ENCODE peak calls at places on chromosomes 3 and 15, in eight cellular contexts. O, Y, H, M, R, C, U and T are unnamed samples.

GRCh38 chr3:54776601-54777000 is 151.3 kb downstream of the LRTM1 start:
- DNase-seq in U (no peak), M (no peak), H (no peak), O (no peak), C (no peak), Y (no peak), R (no peak), T (no peak)

GRCh38 chr3:168081856-168082255 is 13.9 kb downstream of the GOLIM4 start:
- DNase-seq in O (no peak), C (no peak), U (no peak), Y (no peak), M (no peak), H (no peak), R (no peak), T (no peak)

GRCh38 chr15:67018451-67018850 is 47.0 kb upstream of the SMAD3 start:
- DNase-seq in R (no peak), U (no peak), Y (no peak), C (no peak), H (no peak), M (no peak), O (no peak), T (peak; percentile 9)

GRCh38 chr15:83914906-83915305 is 261.0 kb downstream of the ADAMTSL3 start:
- DNase-seq in O (no peak), Y (no peak), R (no peak), M (no peak), C (no peak), H (no peak), U (no peak), T (no peak)

GRCh38 chr3:184040010-184040409 is 8.5 kb downstream of the HTR3D start:
- DNase-seq in R (no peak), U (no peak), H (no peak), M (peak; percentile 45), Y (peak; percentile 25), O (no peak), C (no peak), T (no peak)

GRCh38 chr3:10272977-10273376 is 19.8 kb downstream of the GHRL start:
- DNase-seq in Y (no peak), H (no peak), C (no peak), U (no peak), O (no peak), M (no peak), R (no peak), T (no peak)

GRCh38 chr3:155995525-155996370 is 124.6 kb upstream of the KCNAB1 start:
- DNase-seq in M (peak; percentile 60), Y (peak; percentile 58), O (peak; percentile 5), R (no peak), U (no peak), H (no peak), C (no peak), T (no peak)

GRCh38 chr15:67887776-67888175 is 47.9 kb upstream of the RNU6-1 start:
- DNase-seq in O (no peak), M (no peak), C (no peak), U (no peak), H (no peak), Y (no peak), R (no peak), T (no peak)

GRCh38 chr3:49839193-49839809 is 17.1 kb downstream of the TRAIP start:
- DNase-seq in M (peak; percentile 72), U (peak; percentile 70), O (peak; percentile 47), R (peak; percentile 87), Y (peak; percentile 91), C (peak; percentile 18), H (peak; percentile 84), T (peak; percentile 82)

GRCh38 chr3:121152573-121152972 is 244.6 kb downstream of the STXBP5L start:
- DNase-seq in C (no peak), U (no peak), O (peak; percentile 2), H (no peak), Y (peak; percentile 23), R (no peak), M (peak; percentile 47), T (no peak)

GRCh38 chr15:73582961-73583360 is 50.2 kb downstream of the NPTN start:
- DNase-seq in C (no peak), Y (no peak), H (no peak), O (no peak), R (no peak), U (no peak), M (no peak), T (no peak)

GRCh38 chr15:42508263-42508690 is 12.8 kb downstream of the SNAP23 start:
- DNase-seq in C (no peak), H (no peak), O (no peak), M (no peak), Y (peak; percentile 33), U (peak; percentile 26), R (no peak), T (peak; percentile 66)

GRCh38 chr3:69485489-69485888 is 99.6 kb upstream of the FRMD4B start:
- DNase-seq in Y (no peak), R (no peak), U (no peak), H (no peak), O (no peak), M (no peak), C (no peak), T (no peak)

DNA sequence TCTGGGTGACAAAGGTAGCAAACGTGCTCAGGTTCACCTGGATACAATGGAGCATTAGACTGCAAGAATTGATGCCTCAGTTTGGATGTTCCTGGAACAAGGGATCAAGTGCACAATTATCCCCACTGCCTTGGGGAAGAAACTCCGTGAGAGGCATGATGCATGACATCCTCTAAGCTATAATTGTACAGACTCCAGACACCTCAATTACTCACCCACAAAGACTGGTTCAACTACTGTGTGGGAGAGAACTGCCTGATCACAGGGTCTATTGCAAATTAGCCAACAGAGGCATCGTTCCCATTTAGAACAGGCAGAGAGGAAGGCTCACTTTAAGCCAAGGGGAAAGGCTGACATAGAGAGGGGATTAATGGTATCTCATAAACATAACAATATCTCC is 43.5 kb downstream of the ARRDC4 start:
- DNase-seq in M (no peak), H (no peak), C (no peak), U (no peak), O (no peak), Y (no peak), R (no peak), T (no peak)
- H3K27ac ChIP-seq in M (no peak overlapping the region), H (no peak overlapping the region), C (no peak overlapping the region), U (no peak overlapping the region), O (no peak overlapping the region), Y (peak overlapping the region; percentile 8), R (no peak overlapping the region), T (no peak overlapping the region)

GRCh38 chr3:37183375-37183831 is 9.0 kb upstream of the LRRFIP2 start:
- DNase-seq in C (no peak), Y (no peak), R (no peak), U (no peak), H (no peak), M (peak; percentile 57), O (peak; percentile 86), T (peak; percentile 16)

GRCh38 chr3:37183976-37184375 is 9.6 kb upstream of the LRRFIP2 start:
- DNase-seq in M (no peak), R (no peak), H (no peak), O (no peak), Y (no peak), U (no peak), C (no peak), T (no peak)

GRCh38 chr3:37179144-37179967 is 5.0 kb upstream of the LRRFIP2 start:
- DNase-seq in H (no peak), U (no peak), Y (no peak), R (no peak), C (no peak), O (no peak), M (no peak), T (no peak)

GRCh38 chr3:37181766-37182165 is 7.4 kb upstream of the LRRFIP2 start:
- DNase-seq in O (no peak), C (no peak), M (no peak), Y (no peak), R (no peak), U (no peak), H (no peak), T (no peak)

DNA sequence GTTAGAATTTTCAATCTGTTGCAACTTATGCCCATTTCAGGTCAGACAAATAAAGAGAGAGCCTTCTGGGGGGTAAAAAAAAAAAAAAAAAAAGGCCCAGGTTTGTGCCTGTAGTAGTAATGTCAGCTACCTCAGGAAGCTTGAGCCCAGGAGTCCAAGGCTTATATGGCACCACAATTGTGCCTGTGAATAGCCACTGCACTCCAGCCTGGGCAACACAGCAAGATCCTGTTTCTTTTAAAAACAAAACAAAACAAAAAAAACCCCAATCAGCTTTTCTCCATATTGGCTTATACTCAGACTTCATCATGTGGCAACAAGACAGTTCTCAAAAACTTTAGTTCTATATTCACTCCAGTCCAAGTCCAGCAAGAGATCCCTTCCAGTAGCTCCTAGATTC is 8.4 kb upstream of the LRRFIP2 start:
- DNase-seq in H (no peak), U (no peak), M (no peak), Y (no peak), R (no peak), C (no peak), O (no peak), T (no peak)
- H3K27ac ChIP-seq in H (peak overlapping the region; percentile 62), U (no peak overlapping the region), M (peak overlapping the region; percentile 52), Y (no peak overlapping the region), R (peak overlapping the region; percentile 6), C (peak overlapping the region; percentile 73), O (no peak overlapping the region), T (peak overlapping the region; percentile 66)

DNA sequence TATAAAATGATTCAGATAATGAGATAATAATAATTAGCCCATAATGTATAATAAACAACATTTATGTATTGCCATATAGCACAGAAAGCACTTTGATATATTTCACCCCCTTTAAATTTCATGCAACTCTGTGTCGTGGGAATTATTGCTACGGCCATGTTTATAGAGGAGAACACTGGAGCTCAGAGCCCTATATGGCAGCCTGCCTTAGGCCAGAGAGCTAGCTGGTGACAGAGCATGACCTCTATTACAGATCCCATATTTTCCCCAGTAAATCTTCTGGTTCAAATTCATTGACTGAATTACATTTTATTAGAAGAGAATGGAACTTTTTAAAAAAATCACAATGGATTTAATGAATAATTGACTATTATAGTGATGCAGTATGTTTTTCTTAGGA is 25.0 kb downstream of the USP13 start:
- DNase-seq in Y (no peak), H (no peak), O (no peak), M (no peak), R (no peak), C (no peak), U (peak; percentile 47), T (no peak)
- H3K27ac ChIP-seq in Y (no peak overlapping the region), H (peak overlapping the region; percentile 63), O (no peak overlapping the region), M (no peak overlapping the region), R (no peak overlapping the region), C (no peak overlapping the region), U (peak overlapping the region; percentile 90), T (peak overlapping the region; percentile 29)

GRCh38 chr15:99717129-99718024 is 15.9 kb downstream of the LYSMD4 start:
- DNase-seq in C (no peak), Y (no peak), R (peak; percentile 63), H (peak; percentile 60), U (no peak), O (no peak), M (no peak), T (no peak)

GRCh38 chr15:99720533-99720932 is 12.7 kb downstream of the LYSMD4 start:
- DNase-seq in H (no peak), R (no peak), U (no peak), O (no peak), Y (no peak), C (no peak), M (no peak), T (no peak)

GRCh38 chr15:99718421-99718820 is 14.8 kb downstream of the LYSMD4 start:
- DNase-seq in Y (no peak), R (no peak), H (no peak), O (no peak), U (peak; percentile 80), M (no peak), C (no peak), T (no peak)

GRCh38 chr15:99719096-99719541 is 14.1 kb downstream of the LYSMD4 start:
- DNase-seq in U (no peak), H (no peak), Y (no peak), O (no peak), C (no peak), M (no peak), R (no peak), T (no peak)

GRCh38 chr15:99716540-99716939 is 16.7 kb downstream of the LYSMD4 start:
- DNase-seq in U (no peak), Y (no peak), H (no peak), O (no peak), R (no peak), M (no peak), C (no peak), T (no peak)
- H3K27ac ChIP-seq in U (peak overlapping the region; percentile 63), Y (no peak overlapping the region), H (peak overlapping the region; percentile 85), O (no peak overlapping the region), R (no peak overlapping the region), M (no peak overlapping the region), C (peak overlapping the region; percentile 50), T (peak overlapping the region; percentile 68)